ENCODE peak calls at places on chromosomes 2 and 18, in seven cellular contexts. W, Q, L, Z, K, E and D are unnamed samples.

GRCh38 chr2:132754392-132754791 is 84.4 kb upstream of the LYPD1 start:
- DNase-seq in W (no peak), K (no peak), Z (no peak), L (no peak), E (no peak), Q (no peak), D (no peak)

GRCh38 chr2:99803846-99804245 is 314.0 kb upstream of the REV1 start:
- DNase-seq in Z (no peak), E (no peak), Q (no peak), W (no peak), K (no peak), L (no peak), D (no peak)

GRCh38 chr18:36871801-36872200 is 42.9 kb downstream of the KIAA1328 start:
- DNase-seq in E (no peak), Z (no peak), K (no peak), L (no peak), W (no peak), Q (no peak), D (no peak)

GRCh38 chr2:238025741-238026360 is 35.0 kb upstream of the SCLY start:
- DNase-seq in Z (no peak), E (no peak), Q (no peak), W (no peak), L (no peak), K (no peak), D (no peak)

GRCh38 chr18:7601249-7601620 is 34.1 kb downstream of the PTPRM start:
- DNase-seq in W (no peak), E (no peak), L (no peak), Z (no peak), Q (no peak), K (no peak), D (no peak)

GRCh38 chr2:18545384-18545783 is 15.1 kb downstream of the RDH14 start:
- DNase-seq in W (no peak), L (no peak), Z (no peak), Q (no peak), K (peak), E (no peak), D (no peak)

GRCh38 chr2:239276813-239277193 is 124.0 kb downstream of the HDAC4 start:
- DNase-seq in Z (no peak), K (no peak), W (no peak), L (no peak), E (no peak), Q (no peak), D (no peak)

GRCh38 chr2:32284321-32284720 is 6.6 kb downstream of the YIPF4 start:
- DNase-seq in L (no peak), Z (peak), W (no peak), Q (no peak), K (no peak), E (no peak), D (no peak)

GRCh38 chr2:190628651-190629378 is 20.1 kb upstream of the NAB1 start:
- DNase-seq in Q (no peak), E (no peak), L (no peak), Z (no peak), W (no peak), K (no peak), D (no peak)

GRCh38 chr18:3466051-3466450 is 16.1 kb downstream of the TGIF1 start:
- DNase-seq in Q (no peak), K (peak), E (peak), Z (no peak), W (no peak), L (no peak), D (no peak)